ENCODE peak calls at places on chromosomes 16 and 17, in ten cellular contexts. K, J, D, S, L, W, M, R, C and P are unnamed samples.

GRCh38 chr17:82236142-82236971 is 7.5 kb downstream of the SLC16A3 start:
- DNase-seq in M (peak), S (no peak), C (peak), K (peak), R (peak), W (peak), D (no peak), L (no peak), J (peak), P (no peak)

GRCh38 chr17:21191698-21192097 is 22.3 kb downstream of the TMEM11 start:
- DNase-seq in S (no peak), K (no peak), D (no peak), W (no peak), L (no peak), J (no peak), C (no peak), R (no peak), M (no peak), P (no peak)

GRCh38 chr16:29820730-29821662 is 734 bp downstream of the MVP start:
- DNase-seq in J (peak), R (no peak), W (no peak), D (no peak), K (peak), L (no peak), M (no peak), S (no peak), C (no peak), P (peak)

GRCh38 chr17:82384730-82385429 is 13.3 kb downstream of the UTS2R start:
- DNase-seq in C (no peak), W (no peak), K (peak), M (no peak), R (no peak), S (peak), L (peak), J (peak), D (no peak), P (peak)

GRCh38 chr17:48542114-48542955 is 2.6 kb downstream of the HOXB2 start:
- DNase-seq in D (no peak), S (peak), C (no peak), R (no peak), L (no peak), W (peak), M (no peak), J (peak), K (no peak), P (no peak)

GRCh38 chr17:48908853-48909394 is 717 bp downstream of the UBE2Z start:
- DNase-seq in D (peak), J (peak), C (peak), L (peak), R (peak), K (peak), M (peak), S (peak), W (peak), P (peak)

GRCh38 chr17:17819561-17819995 is 17.2 kb downstream of the SREBF1 start:
- DNase-seq in R (peak), J (peak), L (no peak), W (no peak), M (peak), S (peak), K (peak), C (no peak), D (no peak), P (peak)

GRCh38 chr16:68972008-68972407 is 128.7 kb downstream of the TANGO6 start:
- DNase-seq in R (no peak), W (no peak), K (no peak), J (no peak), C (no peak), D (no peak), M (no peak), S (no peak), L (no peak), P (no peak)

GRCh38 chr17:82245144-82246039 is 16.6 kb downstream of the SLC16A3 start:
- DNase-seq in R (no peak), C (no peak), W (no peak), S (no peak), M (no peak), D (no peak), J (peak), K (peak), L (no peak), P (no peak)

GRCh38 chr16:5442054-5442453 is 344.5 kb upstream of the EEF2KMT start:
- DNase-seq in K (no peak), C (no peak), M (no peak), L (no peak), D (no peak), S (no peak), R (no peak), J (no peak), W (no peak), P (no peak)

GRCh38 chr17:2062571-2063183 is 7.8 kb downstream of the HIC1 start:
- DNase-seq in S (peak), K (peak), D (no peak), M (no peak), C (peak), R (no peak), J (no peak), L (no peak), W (no peak), P (no peak)

GRCh38 chr17:77644981-77645380 is 313.5 kb upstream of the TNRC6C start:
- DNase-seq in K (peak), W (no peak), C (no peak), J (no peak), R (no peak), L (no peak), M (no peak), S (no peak), D (no peak), P (no peak)

GRCh38 chr17:1724869-1725641 is 551 bp downstream of the WDR81 start:
- DNase-seq in W (no peak), S (no peak), C (no peak), J (no peak), R (no peak), D (no peak), M (peak), K (peak), L (no peak), P (no peak)

GRCh38 chr16:82834156-82834758 is 207.5 kb downstream of the CDH13 start:
- DNase-seq in M (no peak), S (no peak), W (no peak), L (no peak), R (no peak), D (no peak), J (no peak), K (no peak), C (no peak), P (no peak)

GRCh38 chr17:50953831-50954601 is 87.9 kb upstream of the TOB1 start:
- DNase-seq in K (peak), C (peak), R (peak), M (peak), S (peak), D (no peak), W (no peak), J (peak), L (no peak), P (peak)

GRCh38 chr17:44968225-44969143 is at the start of gene C1QL1:
- DNase-seq in C (peak), R (peak), W (peak), J (peak), L (peak), D (no peak), M (peak), S (peak), K (peak), P (peak)

GRCh38 chr16:71894921-71895678 is at the start of gene IST1:
- DNase-seq in L (peak), D (peak), S (peak), K (peak), R (peak), M (peak), W (peak), J (peak), C (peak), P (peak)

GRCh38 chr16:86723699-86724098 is 145.3 kb downstream of the FOXL1 start:
- DNase-seq in R (no peak), J (peak), L (no peak), M (no peak), W (no peak), K (peak), D (no peak), S (no peak), C (no peak), P (no peak)

GRCh38 chr17:30924341-30924740 is 2.6 kb downstream of the ADAP2 start:
- DNase-seq in L (no peak), R (no peak), C (no peak), J (no peak), S (no peak), M (no peak), K (no peak), W (no peak), D (no peak), P (no peak)

GRCh38 chr16:27370318-27370717 is 31.7 kb upstream of the IL21R start:
- DNase-seq in C (no peak), K (no peak), J (no peak), S (peak), W (no peak), L (no peak), D (no peak), R (no peak), M (no peak), P (no peak)

GRCh38 chr17:61928101-61928436 is 287 bp upstream of the INTS2 start:
- DNase-seq in D (no peak), S (no peak), M (no peak), K (no peak), J (no peak), R (no peak), W (no peak), L (no peak), C (no peak), P (no peak)

GRCh38 chr17:9361572-9361955 is 214.1 kb downstream of the STX8 start:
- DNase-seq in W (no peak), K (no peak), S (no peak), J (no peak), R (no peak), D (no peak), M (no peak), C (no peak), L (no peak), P (no peak)

GRCh38 chr16:48583075-48584065 is 26.6 kb downstream of the N4BP1 start:
- DNase-seq in M (no peak), D (no peak), K (no peak), R (no peak), C (no peak), J (no peak), S (peak), L (no peak), W (no peak), P (no peak)

GRCh38 chr17:67785122-67785477 is 40.2 kb upstream of the BPTF start:
- DNase-seq in J (no peak), S (no peak), D (no peak), L (no peak), W (no peak), K (no peak), R (no peak), M (no peak), C (no peak), P (no peak)

GRCh38 chr17:78349831-78350631 is 9.8 kb downstream of the SOCS3 start:
- DNase-seq in K (no peak), C (no peak), D (no peak), J (no peak), M (no peak), W (no peak), S (no peak), L (no peak), R (no peak), P (no peak)

GRCh38 chr17:61419496-61420046 is 19.9 kb downstream of the TBX2 start:
- DNase-seq in J (no peak), C (no peak), K (no peak), S (no peak), L (no peak), M (no peak), D (no peak), R (no peak), W (no peak), P (no peak)

GRCh38 chr17:68289936-68290267 is 1.0 kb downstream of the SLC16A6 start:
- DNase-seq in L (no peak), J (no peak), W (no peak), K (no peak), S (no peak), C (no peak), R (no peak), M (no peak), D (no peak), P (no peak)

GRCh38 chr16:22971346-22971924 is 157.5 kb downstream of the HS3ST2 start:
- DNase-seq in M (no peak), L (no peak), S (no peak), C (no peak), K (no peak), R (no peak), W (no peak), D (no peak), J (no peak), P (no peak)